ENCODE peak calls at places on chromosomes 6 and 20, in six cellular contexts. H is WTC11, T is OCI-LY7, D is RWPE1, X is body of pancreas, M is foreskin fibroblast. Q is an unnamed sample.

GRCh38 chr6:24357336-24358218 is at the start of gene DCDC2:
- DNase-seq in M (no peak), T (no peak), H (peak), X (peak), D (no peak), Q (no peak)

GRCh38 chr20:58054082-58054481 is 174.4 kb downstream of the ANKRD60 start:
- DNase-seq in M (no peak), X (no peak), H (no peak), D (no peak), T (no peak), Q (no peak)

GRCh38 chr6:17932362-17932852 is 55.0 kb downstream of the KIF13A start:
- DNase-seq in X (peak), D (no peak), H (no peak), M (peak), T (no peak), Q (peak)

GRCh38 chr6:28606424-28607391 is 81.0 kb downstream of the GPX5 start:
- DNase-seq in T (peak), X (peak), D (peak), M (peak), H (peak), Q (peak)

GRCh38 chr6:148959511-148959910 is 212.7 kb downstream of the UST start:
- DNase-seq in T (no peak), H (no peak), D (no peak), X (no peak), M (no peak), Q (no peak)

GRCh38 chr6:100612101-100612500 is 147.4 kb upstream of the SIM1 start:
- DNase-seq in D (no peak), M (no peak), H (no peak), T (no peak), X (no peak), Q (no peak)

GRCh38 chr6:89585156-89585555 is 53.4 kb downstream of the LYRM2 start:
- DNase-seq in H (no peak), D (no peak), X (no peak), T (no peak), M (no peak), Q (no peak)

GRCh38 chr6:91094806-91095475 is 508.1 kb upstream of the MAP3K7 start:
- DNase-seq in H (no peak), D (no peak), T (no peak), X (no peak), M (no peak), Q (no peak)

GRCh38 chr6:98945311-98946005 is 2.3 kb downstream of the FBXL4 start:
- DNase-seq in H (no peak), T (peak), M (no peak), D (no peak), X (no peak), Q (no peak)

GRCh38 chr20:4896119-4896700 is 105.1 kb downstream of the SLC23A2 start:
- DNase-seq in H (no peak), T (no peak), D (no peak), X (no peak), M (no peak), Q (no peak)

GRCh38 chr6:43850314-43851203 is 80.5 kb downstream of the VEGFA start:
- DNase-seq in H (no peak), T (no peak), M (no peak), D (no peak), X (no peak), Q (no peak)

GRCh38 chr6:39059496-39060310 is 11.1 kb downstream of the GLP1R start:
- DNase-seq in H (no peak), M (no peak), T (no peak), D (no peak), X (no peak), Q (no peak)

GRCh38 chr6:32442243-32442667 is 2.6 kb downstream of the HLA-DRA start:
- DNase-seq in X (no peak), T (no peak), D (no peak), M (no peak), H (no peak), Q (no peak)

GRCh38 chr6:82144852-82145332 is 102.7 kb downstream of the IBTK start:
- DNase-seq in X (peak), D (peak), T (no peak), M (peak), H (no peak), Q (peak)

GRCh38 chr6:142850653-142851434 is 94.1 kb downstream of the HIVEP2 start:
- DNase-seq in T (peak), D (no peak), X (no peak), M (no peak), H (no peak), Q (peak)

GRCh38 chr6:122869437-122870024 is 80.5 kb downstream of the SMPDL3A start:
- DNase-seq in M (peak), D (peak), H (peak), X (peak), T (peak), Q (peak)

GRCh38 chr6:148235446-148235845 is 107.2 kb upstream of the SASH1 start:
- DNase-seq in T (no peak), M (peak), D (peak), H (no peak), X (no peak), Q (peak)

GRCh38 chr6:42431356-42431755 is 20.4 kb downstream of the TRERF1 start:
- DNase-seq in M (no peak), D (no peak), H (no peak), X (no peak), T (no peak), Q (no peak)

GRCh38 chr6:169854813-169855212 is 103.4 kb downstream of the ERMARD start:
- DNase-seq in D (no peak), H (no peak), M (no peak), X (no peak), T (no peak), Q (no peak)

GRCh38 chr6:5507056-5507722 is 245.9 kb downstream of the FARS2 start:
- DNase-seq in M (no peak), D (no peak), T (peak), H (no peak), X (no peak), Q (no peak)

GRCh38 chr6:137269347-137269746 is 50.2 kb upstream of the IFNGR1 start:
- DNase-seq in D (no peak), X (no peak), T (no peak), H (no peak), M (no peak), Q (no peak)

GRCh38 chr6:159646731-159647130 is 46.3 kb downstream of the SOD2 start:
- DNase-seq in H (no peak), D (no peak), M (peak), X (no peak), T (no peak), Q (no peak)

GRCh38 chr6:16688984-16689636 is 72.2 kb downstream of the ATXN1 start:
- DNase-seq in T (no peak), M (peak), H (no peak), D (peak), X (no peak), Q (peak)

GRCh38 chr6:27672113-27672799 is 199.4 kb upstream of the ZNF184 start:
- DNase-seq in H (peak), X (peak), D (no peak), M (peak), T (no peak), Q (peak)

GRCh38 chr6:90478278-90478677 is 108.6 kb downstream of the MAP3K7 start:
- DNase-seq in D (no peak), M (no peak), T (peak), H (peak), X (no peak), Q (no peak)

GRCh38 chr6:1595271-1596087 is 14.2 kb upstream of the FOXC1 start:
- DNase-seq in T (no peak), H (no peak), D (no peak), M (no peak), X (no peak), Q (no peak)

GRCh38 chr6:26017567-26017966 is 55.0 kb downstream of the TRIM38 start:
- DNase-seq in T (peak), X (peak), M (peak), D (peak), H (peak), Q (peak)

GRCh38 chr20:9508240-9508661 is 6.1 kb upstream of the LAMP5 start:
- DNase-seq in H (peak), M (no peak), X (no peak), D (no peak), T (no peak), Q (no peak)

GRCh38 chr6:1201547-1202200 is 110.2 kb upstream of the FOXQ1 start:
- DNase-seq in H (no peak), X (no peak), T (no peak), D (no peak), M (no peak), Q (no peak)

GRCh38 chr6:7165736-7166296 is 58.1 kb downstream of the RREB1 start:
- DNase-seq in H (no peak), D (no peak), X (no peak), T (no peak), M (no peak), Q (no peak)

GRCh38 chr20:48157970-48158369 is 372.7 kb upstream of the SULF2 start:
- DNase-seq in M (no peak), X (peak), H (no peak), D (peak), T (no peak), Q (no peak)

GRCh38 chr20:1804129-1804503 is 91.1 kb upstream of the SIRPA start:
- DNase-seq in X (no peak), T (no peak), M (no peak), H (no peak), D (no peak), Q (no peak)

GRCh38 chr20:25254986-25255680 is 7.2 kb downstream of the PYGB start:
- DNase-seq in M (no peak), T (no peak), D (no peak), H (no peak), X (peak), Q (no peak)

GRCh38 chr6:15429146-15430110 is 183.6 kb downstream of the JARID2 start:
- DNase-seq in H (no peak), M (peak), T (no peak), D (no peak), X (no peak), Q (peak)

GRCh38 chr6:111711476-111711875 is 105.8 kb upstream of the TRAF3IP2 start:
- DNase-seq in X (peak), D (no peak), M (no peak), H (no peak), T (no peak), Q (no peak)

GRCh38 chr20:23358923-23359572 is 2.9 kb upstream of the GZF1 start:
- DNase-seq in D (no peak), M (no peak), T (no peak), X (peak), H (no peak), Q (no peak)

GRCh38 chr6:133553652-133554051 is 312.5 kb downstream of the EYA4 start:
- DNase-seq in M (peak), D (peak), T (peak), H (peak), X (peak), Q (peak)

GRCh38 chr20:63652192-63652980 is 838 bp downstream of the STMN3 start:
- DNase-seq in M (no peak), H (peak), D (no peak), X (no peak), T (no peak), Q (no peak)

GRCh38 chr6:82183642-82184282 is 63.8 kb downstream of the IBTK start:
- DNase-seq in M (no peak), T (no peak), H (no peak), D (no peak), X (no peak), Q (no peak)

DNA sequence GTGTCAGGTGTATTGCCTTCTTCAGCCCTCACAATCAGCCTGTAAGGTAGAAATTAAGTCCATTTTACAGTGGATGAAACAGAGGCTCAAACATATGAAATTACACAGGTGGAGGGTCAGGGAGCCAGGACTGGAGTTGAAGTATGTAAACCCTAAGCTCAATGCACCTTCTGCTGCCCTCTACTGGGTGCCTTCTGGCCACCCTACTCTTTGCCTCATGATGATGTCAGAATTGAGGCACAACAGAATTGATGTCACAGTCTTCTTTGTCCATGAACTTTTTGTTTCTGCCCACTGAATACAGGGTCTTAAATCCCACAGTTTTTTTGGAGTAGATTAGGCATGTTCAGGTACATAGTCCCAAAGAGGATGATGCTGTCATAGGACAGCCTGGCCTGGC is 400.8 kb upstream of the CHD6 start:
- DNase-seq in D (no peak), M (no peak), T (peak), X (no peak), H (peak), Q (no peak)
- TF ChIP-seq CTCF in D (no peak), M (no peak), T (peak), X (no peak), H (peak), Q (no peak)

GRCh38 chr20:41028359-41029149 is at the start of gene TOP1:
- DNase-seq in H (peak), T (peak), X (peak), D (peak), M (peak), Q (peak)
- TF ChIP-seq CTCF in H (no peak), T (no peak), X (no peak), D (no peak), M (no peak), Q (peak)

GRCh38 chr6:109445382-109445781 is 4.9 kb downstream of the SMPD2 start:
- DNase-seq in X (no peak), T (no peak), H (no peak), D (no peak), M (no peak), Q (no peak)

GRCh38 chr6:109440325-109441068 is at the start of the genes PPIL6 and SMPD2:
- DNase-seq in D (peak), X (peak), M (peak), T (peak), H (peak), Q (peak)

GRCh38 chr6:109442393-109442924 is 1.9 kb downstream of the SMPD2 start:
- DNase-seq in D (no peak), M (no peak), H (no peak), X (no peak), T (no peak), Q (no peak)

GRCh38 chr6:109443425-109443950 is 3.0 kb downstream of the SMPD2 start:
- DNase-seq in M (no peak), X (no peak), H (no peak), D (no peak), T (no peak), Q (no peak)

DNA sequence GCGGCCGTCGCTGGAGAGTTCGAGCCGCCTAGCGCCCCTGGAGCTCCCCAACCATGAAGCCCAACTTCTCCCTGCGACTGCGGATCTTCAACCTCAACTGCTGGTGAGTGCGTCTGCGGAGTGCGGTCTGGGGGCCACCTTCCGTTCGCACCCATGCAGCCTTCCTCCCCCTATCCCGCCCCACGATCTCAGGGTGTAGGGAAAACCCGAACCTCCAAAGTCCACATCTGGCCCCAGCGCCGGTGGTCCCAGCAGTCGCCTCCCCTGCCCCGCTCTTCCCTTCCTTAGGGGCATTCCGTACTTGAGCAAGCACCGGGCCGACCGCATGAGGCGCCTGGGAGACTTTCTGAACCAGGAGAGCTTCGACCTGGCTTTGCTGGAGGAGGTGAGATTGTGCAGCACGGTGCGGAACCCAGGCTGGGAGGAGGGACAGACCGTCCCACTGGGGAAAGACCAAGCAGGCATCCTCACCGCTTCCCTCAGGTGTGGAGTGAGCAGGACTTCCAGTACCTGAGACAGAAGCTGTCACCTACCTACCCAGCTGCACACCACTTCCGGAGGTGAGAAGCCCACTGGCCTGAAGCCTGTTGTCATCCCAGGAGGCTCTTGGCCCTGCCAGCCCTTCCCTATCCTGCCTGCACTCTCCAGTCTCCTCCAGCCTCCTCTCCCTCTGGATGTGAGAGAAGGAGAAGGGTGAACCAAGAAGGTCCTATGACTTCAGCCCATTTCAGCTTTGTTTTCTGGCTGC is 719 bp downstream of the SMPD2 start:
- DNase-seq in H (peak), D (peak), T (peak), M (no peak), X (peak), Q (no peak)
- TF ChIP-seq CTCF in H (no peak), D (peak), T (peak), M (no peak), X (peak), Q (no peak)

GRCh38 chr20:34876161-34877001 is at the start of gene ACSS2:
- DNase-seq in M (peak), D (peak), T (peak), H (peak), X (peak), Q (peak)

GRCh38 chr20:34873583-34874093 is 982 bp upstream of the GGT7 start:
- DNase-seq in D (no peak), X (no peak), T (no peak), M (no peak), H (no peak), Q (no peak)

GRCh38 chr20:34877002-34877264 is 521 bp downstream of the ACSS2 start:
- DNase-seq in M (no peak), H (no peak), T (no peak), X (no peak), D (no peak), Q (no peak)

GRCh38 chr20:34874094-34874654 is 1.5 kb upstream of the GGT7 start:
- DNase-seq in D (peak), H (peak), M (peak), T (peak), X (peak), Q (peak)

DNA sequence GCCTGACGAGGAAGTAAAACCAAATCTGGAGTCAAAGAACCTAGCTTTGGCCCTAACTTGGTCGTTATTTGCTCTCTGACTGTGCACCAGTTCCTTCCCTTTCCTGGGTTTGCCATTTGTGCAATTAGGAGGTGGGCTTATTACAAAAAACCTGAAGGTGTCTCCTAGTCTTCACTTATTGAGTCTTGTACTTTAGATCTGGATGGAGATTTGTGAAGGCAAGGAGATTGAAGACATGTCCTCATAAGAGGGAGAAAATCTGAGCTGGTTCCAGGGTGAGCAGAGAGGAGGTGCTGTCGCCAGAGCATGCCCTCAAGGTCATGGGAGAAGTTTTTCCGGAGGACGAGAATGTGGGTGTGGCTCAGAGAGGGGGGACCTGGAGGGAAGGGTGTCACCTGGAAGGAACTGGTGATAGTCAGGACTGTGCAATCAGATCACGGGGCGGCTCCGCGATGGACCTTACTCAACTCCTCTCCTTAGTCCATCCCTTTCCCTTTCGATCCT is 703 bp upstream of the ACSS2 start:
- DNase-seq in X (no peak), D (no peak), H (no peak), T (peak), M (no peak), Q (no peak)
- TF ChIP-seq CTCF in X (peak), D (peak), H (no peak), T (peak), M (no peak), Q (peak)

Q was measured in HFFc6.